ENCODE peak calls at places on chromosomes 12 and 14, in six cellular contexts. L, K, T, Q, G and C are unnamed samples.

GRCh38 chr14:21860172-21860571 is 186.6 kb upstream of the OR4E1 start:
- DNase-seq in G (peak; percentile 11), Q (no peak), L (peak; percentile 7), T (no peak), K (no peak), C (no peak)

GRCh38 chr12:39368891-39369290 is 74.0 kb downstream of the KIF21A start:
- DNase-seq in T (no peak), L (no peak), Q (no peak), K (no peak), G (no peak), C (no peak)

GRCh38 chr14:67940894-67941455 is 121.4 kb downstream of the RAD51B start:
- DNase-seq in T (no peak), L (no peak), G (no peak), Q (no peak), K (no peak), C (no peak)

GRCh38 chr12:57887631-57888406 is 41.3 kb upstream of the CTDSP2 start:
- DNase-seq in T (no peak), G (peak; percentile 37), L (no peak), K (peak; percentile 31), Q (peak; percentile 39), C (peak; percentile 45)

GRCh38 chr12:124160102-124160501 is 134.8 kb upstream of the RFLNA start:
- DNase-seq in Q (no peak), K (no peak), T (no peak), G (no peak), L (no peak), C (no peak)

GRCh38 chr12:77999074-77999715 is 168.5 kb downstream of the NAV3 start:
- DNase-seq in G (no peak), T (no peak), K (no peak), L (no peak), Q (no peak), C (no peak)

GRCh38 chr12:124609041-124609984 is 41.9 kb upstream of the NCOR2 start:
- DNase-seq in T (peak; percentile 97), L (peak; percentile 36), K (peak; percentile 98), G (peak; percentile 88), Q (peak; percentile 81), C (peak; percentile 45)

GRCh38 chr12:124411291-124411878 is 116.5 kb downstream of the RFLNA start:
- DNase-seq in K (peak; percentile 63), Q (no peak), T (peak; percentile 96), L (no peak), G (no peak), C (peak; percentile 97)

GRCh38 chr12:5073838-5074237 is 30.2 kb downstream of the KCNA5 start:
- DNase-seq in K (no peak), T (no peak), Q (no peak), L (no peak), G (no peak), C (peak; percentile 47)

GRCh38 chr12:124774054-124774461 is 89.6 kb downstream of the SCARB1 start:
- DNase-seq in G (no peak), T (no peak), L (no peak), K (no peak), Q (no peak), C (no peak)

GRCh38 chr12:124953689-124954405 is 35.1 kb downstream of the DHX37 start:
- DNase-seq in K (no peak), G (no peak), T (no peak), L (no peak), Q (no peak), C (no peak)

GRCh38 chr12:122840580-122841513 is 5.6 kb downstream of the HIP1R start:
- DNase-seq in T (peak; percentile 81), K (no peak), G (no peak), Q (no peak), L (no peak), C (no peak)

DNA sequence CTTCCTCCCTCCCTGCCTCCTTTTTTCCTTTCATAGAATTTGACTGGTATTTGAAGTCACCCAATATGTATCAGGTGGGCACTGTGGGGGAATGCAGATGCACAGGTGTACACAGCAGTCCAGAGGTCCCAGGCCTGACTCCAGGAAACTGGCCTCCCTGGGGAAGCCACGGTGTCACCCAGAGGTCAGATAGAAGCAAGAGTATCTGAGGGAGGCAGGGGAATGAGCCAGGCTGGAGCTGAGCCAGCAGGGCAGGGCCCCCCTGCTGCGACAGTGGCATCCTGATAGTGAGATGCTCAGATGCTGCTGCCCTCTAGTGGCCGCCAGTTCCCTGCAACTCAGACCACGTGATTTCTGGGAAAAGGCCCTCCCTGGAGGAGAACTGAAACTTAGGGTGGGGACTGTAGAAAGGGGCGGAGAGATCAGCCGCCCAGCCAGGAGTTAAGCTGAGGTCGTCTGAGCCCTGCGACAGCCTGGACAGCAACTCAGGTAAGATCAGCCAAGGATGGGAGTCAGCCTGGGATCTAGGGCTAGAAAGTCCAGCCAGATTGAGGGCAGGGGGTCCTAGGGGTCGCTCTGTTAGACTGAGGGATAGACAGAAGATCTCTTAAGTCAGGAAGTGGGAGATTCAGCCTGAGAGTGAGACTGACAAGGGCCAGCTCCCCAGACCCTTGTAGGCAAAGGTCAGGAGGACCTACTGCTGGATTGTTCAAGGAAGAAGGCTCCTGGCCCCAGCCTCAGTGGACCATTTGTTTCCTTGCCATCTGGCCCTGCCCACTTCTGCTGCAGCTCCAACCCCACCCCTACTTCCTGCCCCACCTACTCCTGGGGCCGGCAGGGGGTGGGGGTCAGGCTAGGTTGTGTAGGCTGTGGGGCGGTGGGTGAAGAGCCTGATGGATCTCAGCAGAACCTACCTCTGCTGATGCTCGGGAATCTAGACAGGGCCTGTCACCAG is at the start of gene IRF9:
- DNase-seq in L (peak; percentile 96), T (peak; percentile 99), G (peak; percentile 88), K (peak; percentile 98), Q (peak; percentile 95), C (peak; percentile 84)
- TF ChIP-seq POLR2A in L (no peak), T (no peak), G (peak; percentile 73), K (peak; percentile 75), Q (peak; percentile 59), C (peak; percentile 48)

GRCh38 chr14:81221579-81222102 is 882 bp upstream of the GTF2A1 start:
- DNase-seq in G (no peak), L (no peak), T (no peak), K (no peak), Q (no peak), C (no peak)

GRCh38 chr14:81220488-81220766 is 332 bp downstream of the GTF2A1 start:
- DNase-seq in Q (no peak), K (no peak), T (no peak), L (no peak), G (no peak), C (no peak)

GRCh38 chr14:81220767-81221578 is at the start of gene GTF2A1:
- DNase-seq in T (peak; percentile 99), L (peak; percentile 80), Q (peak; percentile 95), G (peak; percentile 84), K (peak; percentile 95), C (peak; percentile 68)

GRCh38 chr14:81219210-81219820 is 1.4 kb downstream of the GTF2A1 start:
- DNase-seq in T (peak; percentile 99), L (peak; percentile 85), K (peak; percentile 95), Q (peak; percentile 94), G (peak; percentile 10), C (peak; percentile 55)

GRCh38 chr14:81219821-81220487 is 805 bp downstream of the GTF2A1 start:
- DNase-seq in Q (peak; percentile 41), T (peak; percentile 89), G (peak; percentile 49), L (no peak), K (peak; percentile 29), C (no peak)
- TF ChIP-seq POLR2A in Q (no peak), T (no peak), G (no peak), L (no peak), K (no peak), C (no peak)

DNA sequence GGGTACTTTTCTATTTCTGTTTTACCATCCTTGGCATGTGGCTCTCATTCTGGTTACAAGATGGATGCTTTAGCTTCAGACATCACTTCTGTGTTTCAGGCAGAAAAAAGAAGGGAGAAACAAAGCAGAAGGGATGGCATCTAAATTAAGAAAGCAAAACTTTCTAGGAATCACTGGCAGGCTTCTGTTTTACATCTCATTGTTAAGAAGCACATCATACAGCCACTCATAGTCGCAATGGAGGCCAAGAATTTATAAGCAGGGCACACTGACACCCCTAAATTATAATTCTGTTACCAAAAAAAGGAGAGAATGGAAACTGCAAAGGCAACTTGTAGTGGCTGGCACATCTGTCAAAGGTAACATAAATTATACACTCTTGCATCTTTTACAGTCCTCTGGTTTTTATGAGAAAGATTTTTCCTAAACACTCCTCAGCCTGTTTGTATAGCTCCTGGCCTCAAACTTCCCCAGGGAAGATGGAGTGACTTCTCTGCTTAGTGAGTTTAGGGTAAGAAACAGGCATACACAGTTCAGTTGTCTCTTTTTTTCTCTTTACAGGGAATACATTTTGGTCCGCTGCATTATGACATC is 22.0 kb upstream of the LEMD3 start:
- DNase-seq in G (no peak), Q (no peak), T (no peak), L (no peak), K (no peak), C (no peak)
- TF ChIP-seq POLR2A in G (no peak), Q (no peak), T (no peak), L (no peak), K (no peak), C (no peak)

GRCh38 chr12:130990034-130990433 is 36.3 kb downstream of the ADGRD1 start:
- DNase-seq in T (peak; percentile 69), G (no peak), L (no peak), K (no peak), Q (peak; percentile 24), C (no peak)

GRCh38 chr12:130989391-130989790 is 35.7 kb downstream of the ADGRD1 start:
- DNase-seq in Q (no peak), T (peak; percentile 76), G (no peak), L (no peak), K (no peak), C (no peak)

GRCh38 chr12:130988261-130989175 is 34.8 kb downstream of the ADGRD1 start:
- DNase-seq in G (no peak), L (no peak), T (peak; percentile 53), Q (no peak), K (no peak), C (no peak)

GRCh38 chr12:130984183-130985058 is 30.7 kb downstream of the ADGRD1 start:
- DNase-seq in T (no peak), G (no peak), K (no peak), Q (no peak), L (no peak), C (no peak)

DNA sequence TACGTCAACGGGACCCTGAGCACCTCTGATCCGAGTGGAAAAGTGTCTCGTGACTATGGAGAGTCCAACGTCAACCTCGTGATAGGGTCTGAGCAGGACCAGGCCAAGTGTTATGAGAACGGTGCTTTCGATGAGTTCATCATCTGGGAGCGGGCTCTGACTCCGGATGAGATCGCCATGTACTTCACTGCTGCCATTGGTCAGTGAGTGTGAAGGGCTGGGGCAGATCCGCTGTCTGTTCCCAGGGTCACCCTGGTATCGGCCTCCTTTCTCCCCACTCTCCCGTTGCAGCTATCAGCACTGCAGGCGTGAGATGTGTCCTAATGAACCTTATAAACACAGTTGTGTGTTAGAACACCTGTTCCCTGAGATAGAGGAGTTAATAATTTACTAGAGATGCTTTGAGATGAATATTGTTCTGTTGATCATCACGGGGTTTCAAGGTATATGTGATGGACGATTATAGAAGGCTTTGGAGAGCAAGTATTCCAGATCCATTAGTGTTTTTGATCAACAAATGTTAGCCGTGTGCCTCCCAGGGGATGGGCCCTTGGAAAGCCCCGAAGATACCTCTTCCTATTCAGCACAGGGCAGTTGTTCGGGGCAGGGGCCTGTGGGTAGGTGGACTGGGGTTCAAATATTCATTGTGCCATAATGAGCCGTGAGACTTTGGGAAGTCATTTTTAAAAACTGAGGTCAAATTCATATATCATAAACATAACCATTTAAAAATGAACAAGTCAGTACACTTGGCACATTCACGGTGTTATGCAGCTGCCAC is 33.6 kb downstream of the ADGRD1 start:
- DNase-seq in G (no peak), K (no peak), T (peak; percentile 69), L (no peak), Q (no peak), C (no peak)
- TF ChIP-seq POLR2A in G (no peak), K (no peak), T (no peak), L (no peak), Q (no peak), C (no peak)

GRCh38 chr12:3898751-3899150 is 25.6 kb upstream of the PARP11 start:
- DNase-seq in K (no peak), G (no peak), T (no peak), L (no peak), Q (no peak), C (no peak)
- TF ChIP-seq POLR2A in K (no peak), G (no peak), T (no peak), L (no peak), Q (no peak), C (no peak)